ENCODE peak calls at places on chromosomes 7 and 10, in ten cellular contexts. E is tibial nerve; Q is mesothelial cell of epicardium; O is OCI-LY7; J is cardiac fibroblast; L is cardiac muscle cell; Y is psoas muscle; D is CD4-positive, alpha-beta T cell; H is esophagus squamous epithelium; K is AG09319. R is an unnamed sample.

GRCh38 chr10:5828725-5829124 is 15.5 kb upstream of the GDI2 start:
- DNase-seq in K (no peak), O (no peak), H (no peak), L (no peak), E (no peak), J (no peak), D (no peak), Y (no peak), Q (no peak), R (no peak)

GRCh38 chr7:156545989-156546388 is 94.6 kb upstream of the RNF32 start:
- DNase-seq in H (no peak), L (no peak), D (no peak), O (no peak), K (no peak), Y (no peak), Q (no peak), E (no peak), J (no peak), R (no peak)

GRCh38 chr7:137628211-137628610 is 218.6 kb downstream of the DGKI start:
- DNase-seq in H (no peak), L (no peak), K (no peak), J (no peak), E (no peak), Y (no peak), Q (no peak), D (no peak), O (no peak), R (no peak)

GRCh38 chr7:157459966-157460365 is 123.2 kb downstream of the DNAJB6 start:
- DNase-seq in H (no peak), D (no peak), O (no peak), E (no peak), J (no peak), L (no peak), Q (no peak), K (no peak), Y (no peak), R (no peak)

GRCh38 chr7:55080000-55080629 is 61.3 kb downstream of the EGFR start:
- DNase-seq in Q (no peak), Y (no peak), E (no peak), O (no peak), L (no peak), H (no peak), D (no peak), J (no peak), K (no peak), R (no peak)

GRCh38 chr10:21759232-21759631 is 225.2 kb downstream of the MLLT10 start:
- DNase-seq in Y (no peak), D (no peak), E (no peak), L (no peak), J (no peak), H (no peak), K (no peak), Q (no peak), O (no peak), R (no peak)

GRCh38 chr10:49484501-49485230 is 54.3 kb downstream of the ERCC6 start:
- DNase-seq in H (no peak), E (no peak), O (no peak), L (peak; percentile 39), J (peak; percentile 43), K (no peak), Q (no peak), Y (no peak), D (no peak), R (no peak)

GRCh38 chr10:34698248-34698831 is 116.8 kb downstream of the PARD3 start:
- DNase-seq in L (no peak), O (no peak), Q (no peak), E (no peak), D (no peak), K (no peak), Y (no peak), J (no peak), H (no peak), R (no peak)

DNA sequence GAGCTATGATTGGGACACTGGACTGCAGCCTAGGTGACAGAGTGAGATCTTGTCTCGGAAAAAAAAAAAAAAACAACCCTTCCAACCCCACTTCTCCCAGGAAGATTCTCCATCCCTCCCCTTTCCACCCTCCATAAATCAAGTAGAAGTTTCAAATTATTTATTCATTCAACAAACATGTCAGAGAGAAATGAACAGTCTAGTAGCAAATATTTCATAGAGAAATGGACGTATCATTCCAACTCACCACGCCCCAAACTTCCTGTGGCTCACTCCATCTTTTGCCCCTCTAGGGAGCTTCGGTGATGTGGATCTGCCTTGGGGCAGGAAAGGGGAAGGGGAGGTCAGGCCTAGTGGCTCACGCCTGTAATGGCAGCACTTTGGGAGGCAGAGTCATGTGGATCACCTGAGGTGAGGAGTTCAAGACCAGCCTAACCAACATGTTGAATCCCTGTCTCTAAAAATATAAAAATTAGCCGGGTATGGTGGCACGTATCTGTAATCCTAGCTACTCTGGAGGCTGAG is 638 bp upstream of the TRAPPC14 start:
- DNase-seq in J (no peak), O (no peak), Y (no peak), H (no peak), D (no peak), E (no peak), L (no peak), K (no peak), Q (no peak), R (no peak)
- TF ChIP-seq CTCF in J (no peak), O (no peak), Y (no peak), H (no peak), D (no peak), E (no peak), L (no peak), K (no peak), Q (no peak), R (no peak)

GRCh38 chr7:47374538-47374937 is 207.4 kb downstream of the TNS3 start:
- DNase-seq in H (no peak), Q (no peak), Y (no peak), O (no peak), D (no peak), L (no peak), E (no peak), K (no peak), J (no peak), R (no peak)

GRCh38 chr7:47371733-47372368 is 210.1 kb downstream of the TNS3 start:
- DNase-seq in H (no peak), L (peak; percentile 65), D (no peak), Y (peak; percentile 67), J (peak; percentile 56), E (peak; percentile 43), Q (no peak), O (no peak), K (no peak), R (no peak)

GRCh38 chr7:47375590-47375989 is 206.3 kb downstream of the TNS3 start:
- DNase-seq in O (no peak), D (no peak), E (no peak), Y (no peak), K (no peak), Q (no peak), L (peak; percentile 18), H (no peak), J (peak; percentile 24), R (no peak)

GRCh38 chr7:47375121-47375551 is 206.8 kb downstream of the TNS3 start:
- DNase-seq in D (no peak), J (peak; percentile 32), L (peak; percentile 21), K (no peak), H (no peak), Y (no peak), O (no peak), Q (no peak), E (no peak), R (no peak)

DNA sequence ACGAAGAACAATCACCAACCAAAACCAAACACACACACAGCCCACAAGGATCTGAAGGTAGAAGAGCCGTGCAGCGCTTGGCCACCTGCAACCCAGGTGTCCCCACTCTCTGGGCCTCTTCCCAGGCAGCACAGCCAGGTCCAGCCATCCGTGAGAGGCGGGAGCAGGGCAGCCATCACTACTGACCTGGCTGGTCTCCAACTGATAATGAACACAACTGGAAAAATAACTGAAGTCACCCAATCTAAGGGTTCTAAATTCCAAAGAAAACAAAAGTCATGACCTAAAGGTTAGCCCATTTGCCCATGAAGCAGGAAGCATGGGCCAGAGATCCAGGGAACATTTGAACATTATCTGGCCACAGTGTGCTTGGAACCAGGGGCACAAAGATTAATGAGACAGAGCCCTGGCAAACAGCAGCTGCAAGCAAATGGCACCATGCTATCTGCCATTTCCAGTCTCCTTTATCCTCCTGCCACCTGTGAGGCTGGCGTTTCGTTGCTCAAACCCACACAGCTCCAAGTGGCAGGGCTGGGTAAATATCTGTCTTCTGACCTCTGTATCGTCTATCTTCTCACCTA is 207.9 kb downstream of the TNS3 start:
- DNase-seq in D (no peak), L (no peak), H (no peak), J (no peak), O (peak; percentile 33), Q (no peak), E (no peak), Y (no peak), K (no peak), R (no peak)
- TF ChIP-seq CTCF in D (no peak), L (no peak), H (no peak), J (no peak), O (no peak), Q (no peak), E (no peak), Y (no peak), K (no peak), R (no peak)

GRCh38 chr10:91634246-91634645 is 1.4 kb upstream of the PPP1R3C start:
- DNase-seq in D (no peak), Q (no peak), L (no peak), O (no peak), E (no peak), J (no peak), H (no peak), K (no peak), Y (no peak), R (no peak)

GRCh38 chr10:91635401-91636400 is 2.8 kb upstream of the PPP1R3C start:
- DNase-seq in K (no peak), D (no peak), H (no peak), E (peak; percentile 30), Y (no peak), O (peak; percentile 30), J (peak; percentile 89), L (peak; percentile 90), Q (peak; percentile 32), R (peak; percentile 72)

GRCh38 chr10:91630592-91630991 is 2.3 kb downstream of the PPP1R3C start:
- DNase-seq in D (no peak), K (no peak), Y (no peak), Q (no peak), J (no peak), E (no peak), H (no peak), O (no peak), L (no peak), R (no peak)

GRCh38 chr10:91634898-91635297 is 2.0 kb upstream of the PPP1R3C start:
- DNase-seq in E (no peak), Y (no peak), Q (no peak), J (no peak), H (no peak), L (no peak), K (no peak), O (no peak), D (no peak), R (no peak)

DNA sequence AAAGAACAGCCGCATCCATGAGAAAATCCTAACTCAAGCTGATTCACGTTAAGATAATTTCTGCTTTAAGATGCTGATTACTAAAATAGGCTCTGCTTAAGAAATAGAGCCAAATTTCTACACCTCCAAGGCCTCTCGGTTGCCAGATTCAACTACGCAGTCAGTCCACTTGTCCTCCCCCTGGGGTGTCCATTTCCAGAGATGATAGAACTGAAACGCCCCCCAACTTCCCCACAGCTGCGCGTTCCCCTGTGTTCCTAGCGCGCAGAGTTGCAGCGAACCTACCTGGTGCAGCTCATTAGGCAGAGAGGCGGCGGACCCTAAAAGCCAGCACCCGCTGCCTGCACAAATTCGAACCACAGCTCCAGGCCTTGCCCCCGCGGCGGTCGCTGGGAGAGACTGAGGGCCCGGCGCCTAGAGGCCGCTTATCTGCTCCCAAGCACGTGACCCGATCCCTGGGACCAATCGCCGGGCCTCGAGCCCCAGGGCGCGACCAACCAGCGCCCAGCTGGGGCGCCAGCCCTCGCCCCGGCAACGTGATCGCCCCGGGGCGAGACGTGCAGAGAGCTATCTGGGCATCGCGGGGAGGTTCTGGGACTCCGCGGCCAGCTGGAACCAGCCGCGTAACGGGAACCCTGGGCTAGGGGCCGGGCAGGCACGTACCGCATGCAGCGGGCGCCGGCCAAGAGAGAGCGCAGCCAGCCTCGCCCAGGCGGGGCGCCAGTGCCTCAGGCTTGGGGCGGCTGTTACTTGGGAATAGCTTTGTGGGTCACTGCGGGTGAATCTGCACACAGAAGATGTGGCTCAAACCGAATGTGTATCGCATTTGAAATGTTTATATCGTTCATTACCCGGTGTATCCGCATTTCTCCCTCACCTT is at the start of gene PPP1R3C:
- DNase-seq in L (peak; percentile 93), J (peak; percentile 94), O (no peak), E (peak; percentile 69), Y (peak; percentile 92), Q (peak; percentile 49), K (peak; percentile 91), D (peak; percentile 18), H (no peak), R (peak; percentile 70)
- TF ChIP-seq CTCF in L (peak; percentile 30), J (peak; percentile 29), O (no peak), E (peak; percentile 30), Y (peak; percentile 30), Q (no peak), K (peak; percentile 39), D (no peak), H (peak; percentile 21), R (no peak)

GRCh38 chr10:124677291-124677690 is 66.9 kb downstream of the FAM53B start:
- DNase-seq in H (no peak), L (no peak), Q (no peak), J (no peak), O (no peak), D (no peak), K (no peak), Y (peak; percentile 27), E (no peak), R (no peak)
- TF ChIP-seq CTCF in H (no peak), L (no peak), Q (no peak), J (no peak), O (no peak), D (no peak), K (no peak), Y (no peak), E (no peak), R (no peak)